ENCODE peak calls at places on chromosomes 2 and 18, in nine cellular contexts. V, K, Z, O, P, G, Y, B and D are unnamed samples.
A peak's percentile ranks its signal among the peaks of the same experiment; 100 is the strongest.

GRCh38 chr2:236177967-236178909 is 10.1 kb upstream of the GBX2 start:
- DNase-seq in V (no peak), K (no peak), Z (peak; percentile 87), O (no peak), P (no peak), G (peak; percentile 67), Y (peak; percentile 74), B (peak; percentile 92), D (peak; percentile 38)

GRCh38 chr2:206856474-206856873 is 82.8 kb upstream of the CPO start:
- DNase-seq in V (no peak), K (peak; percentile 23), Z (no peak), O (no peak), P (no peak), G (no peak), Y (peak; percentile 15), B (no peak), D (no peak)

GRCh38 chr2:120862254-120863172 is 126.8 kb downstream of the GLI2 start:
- DNase-seq in V (no peak), K (no peak), Z (no peak), O (no peak), P (no peak), G (no peak), Y (no peak), B (no peak), D (no peak)

GRCh38 chr2:15920696-15921095 is 19.7 kb upstream of the MYCN start:
- DNase-seq in V (no peak), K (no peak), Z (no peak), O (no peak), P (no peak), G (no peak), Y (no peak), B (no peak), D (no peak)

GRCh38 chr18:28158083-28158581 is 18.8 kb downstream of the CDH2 start:
- DNase-seq in V (no peak), K (no peak), Z (no peak), O (no peak), P (no peak), G (no peak), Y (peak; percentile 80), B (no peak), D (no peak)

GRCh38 chr2:40455661-40456060 is 3.8 kb upstream of the SLC8A1 start:
- DNase-seq in V (no peak), K (no peak), Z (no peak), O (no peak), P (peak; percentile 75), G (no peak), Y (no peak), B (no peak), D (no peak)

GRCh38 chr2:183995632-183996031 is 602.7 kb upstream of the ZNF804A start:
- DNase-seq in V (no peak), K (no peak), Z (peak; percentile 50), O (no peak), P (no peak), G (no peak), Y (no peak), B (no peak), D (no peak)

GRCh38 chr2:238420878-238421694 is 5.6 kb upstream of the ASB1 start:
- DNase-seq in V (no peak), K (no peak), Z (no peak), O (no peak), P (peak; percentile 18), G (no peak), Y (peak; percentile 43), B (no peak), D (no peak)

GRCh38 chr2:64960819-64961218 is 28.4 kb upstream of the SLC1A4 start:
- DNase-seq in V (no peak), K (no peak), Z (no peak), O (no peak), P (no peak), G (no peak), Y (no peak), B (no peak), D (no peak)

GRCh38 chr2:11919953-11920352 is 173.5 kb downstream of the LPIN1 start:
- DNase-seq in V (no peak), K (no peak), Z (no peak), O (no peak), P (no peak), G (no peak), Y (no peak), B (no peak), D (no peak)

GRCh38 chr18:50410008-50410407 is 35.2 kb downstream of the SKA1 start:
- DNase-seq in V (no peak), K (no peak), Z (no peak), O (no peak), P (no peak), G (no peak), Y (no peak), B (no peak), D (no peak)

GRCh38 chr2:225182126-225182525 is 139.9 kb upstream of the DOCK10 start:
- DNase-seq in V (no peak), K (no peak), Z (no peak), O (no peak), P (no peak), G (no peak), Y (no peak), B (no peak), D (no peak)

GRCh38 chr18:44737623-44738022 is 56.9 kb downstream of the SETBP1 start:
- DNase-seq in V (no peak), K (peak; percentile 65), Z (no peak), O (peak; percentile 78), P (no peak), G (no peak), Y (no peak), B (no peak), D (no peak)

GRCh38 chr2:3727397-3728045 is 24.1 kb downstream of the DCDC2C start:
- DNase-seq in V (no peak), K (no peak), Z (no peak), O (no peak), P (no peak), G (no peak), Y (no peak), B (no peak), D (no peak)

GRCh38 chr2:68769586-68770270 is 35.1 kb downstream of the ARHGAP25 start:
- DNase-seq in V (no peak), K (no peak), Z (no peak), O (no peak), P (no peak), G (no peak), Y (no peak), B (no peak), D (no peak)

GRCh38 chr2:8344725-8345124 is 337.1 kb upstream of the ID2 start:
- DNase-seq in V (no peak), K (no peak), Z (no peak), O (no peak), P (no peak), G (no peak), Y (no peak), B (no peak), D (no peak)

GRCh38 chr2:2733818-2734217 is 402.7 kb upstream of the MYT1L start:
- DNase-seq in V (no peak), K (no peak), Z (no peak), O (no peak), P (no peak), G (no peak), Y (no peak), B (no peak), D (no peak)

GRCh38 chr2:119366161-119366648 is 429 bp downstream of the C2orf76 start:
- DNase-seq in V (no peak), K (no peak), Z (peak; percentile 20), O (no peak), P (peak; percentile 38), G (no peak), Y (peak; percentile 32), B (no peak), D (no peak)

GRCh38 chr2:191303349-191304005 is 58.3 kb downstream of the MYO1B start:
- DNase-seq in V (no peak), K (no peak), Z (no peak), O (no peak), P (no peak), G (no peak), Y (no peak), B (no peak), D (no peak)

GRCh38 chr18:25348361-25349130 is 3.4 kb downstream of the ZNF521 start:
- DNase-seq in V (no peak), K (no peak), Z (no peak), O (no peak), P (no peak), G (no peak), Y (no peak), B (no peak), D (no peak)
- TF ChIP-seq CTCF in V (no peak), K (no peak), Z (no peak), O (no peak), P (no peak), G (no peak), Y (no peak), B (no peak), D (no peak)

DNA sequence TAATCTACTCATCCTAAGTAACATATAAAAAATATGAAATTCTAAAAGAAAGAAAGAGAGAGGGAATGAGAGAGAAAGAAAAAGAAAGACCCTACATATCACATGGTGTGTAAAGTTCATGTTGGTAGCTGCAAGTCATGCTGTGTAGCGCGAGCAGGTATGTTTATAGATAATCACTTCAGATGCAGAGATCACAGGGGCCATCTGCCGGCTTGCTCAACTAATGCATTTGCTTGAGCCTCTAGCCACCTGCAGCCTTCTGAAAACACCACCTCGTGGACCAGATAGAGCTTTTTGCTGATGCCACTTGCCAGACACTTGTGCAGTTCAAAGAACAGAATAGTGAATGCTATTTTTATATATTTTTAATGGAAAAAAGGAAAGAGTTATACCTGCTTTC is 37.6 kb downstream of the CDH7 start:
- DNase-seq in V (no peak), K (no peak), Z (peak; percentile 65), O (no peak), P (no peak), G (no peak), Y (no peak), B (no peak), D (no peak)
- TF ChIP-seq CTCF in V (no peak), K (no peak), Z (peak; percentile 55), O (no peak), P (no peak), G (no peak), Y (no peak), B (no peak), D (no peak)

DNA sequence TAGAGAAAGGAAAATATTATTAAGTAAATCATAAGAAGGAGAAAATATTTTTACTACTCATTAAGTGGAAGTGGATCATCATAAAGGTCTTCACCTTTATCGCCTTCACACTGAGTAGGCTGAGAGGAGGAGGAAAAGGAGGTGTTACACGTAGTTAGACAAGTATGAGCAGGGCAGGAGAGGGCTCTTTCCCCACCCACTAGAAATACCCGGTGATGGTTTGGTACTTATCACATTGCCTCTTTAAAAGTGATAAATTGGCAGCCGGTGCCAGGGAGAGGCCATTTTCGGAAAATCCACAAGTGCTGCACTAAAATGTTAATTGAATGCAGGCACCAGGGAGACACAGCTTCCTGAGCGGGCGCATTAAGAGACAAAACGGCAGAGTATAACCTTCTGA is 598.7 kb upstream of the SOX11 start:
- DNase-seq in V (no peak), K (no peak), Z (no peak), O (no peak), P (no peak), G (no peak), Y (no peak), B (no peak), D (no peak)
- TF ChIP-seq CTCF in V (no peak), K (no peak), Z (no peak), O (no peak), P (no peak), G (no peak), Y (no peak), B (no peak), D (no peak)

DNA sequence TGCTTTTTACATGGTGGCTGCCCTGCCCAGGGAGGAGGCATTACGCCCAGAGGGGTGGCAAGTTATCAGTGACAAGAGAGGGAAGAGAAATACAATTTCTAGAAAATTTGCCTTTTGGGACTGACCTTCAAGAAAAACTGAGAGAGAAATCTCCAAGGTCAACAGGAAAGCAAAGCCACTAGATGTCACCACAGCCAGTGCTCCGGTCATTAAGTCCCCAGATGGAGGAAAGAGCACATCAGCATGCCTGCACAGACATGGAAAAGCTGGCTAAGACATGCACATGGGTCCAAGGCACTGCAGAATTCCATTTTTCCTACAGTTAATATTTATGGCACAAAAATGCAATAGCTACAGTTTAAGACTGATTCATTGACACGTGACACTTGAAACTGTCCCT is 21.0 kb downstream of the FHL2 start:
- DNase-seq in V (no peak), K (no peak), Z (no peak), O (no peak), P (no peak), G (no peak), Y (no peak), B (no peak), D (no peak)
- TF ChIP-seq CTCF in V (no peak), K (no peak), Z (peak; percentile 23), O (no peak), P (no peak), G (no peak), Y (no peak), B (no peak), D (no peak)